ENCODE peak calls at places on chromosomes 13 and 19, in nine cellular contexts. One of them, this sample, is unnamed.

GRCh38 chr13:95553614-95554385 is 1.3 kb downstream of the CLDN10 start:
- DNase-seq in AG10803: no peak
- DNase-seq in choroid plexus epithelial cell: no peak
- DNase-seq in lower leg skin: no peak
- DNase-seq in sigmoid colon: no peak
- DNase-seq in heart left ventricle: no peak
- DNase-seq in BJ: no peak
- DNase-seq in CD8-positive, alpha-beta T cell: no peak
- DNase-seq in ovary: no peak
- DNase-seq in this sample: peak; percentile 26

GRCh38 chr19:29873024-29873800 is 61.4 kb downstream of the CCNE1 start:
- DNase-seq in ovary: peak; percentile 25
- DNase-seq in CD8-positive, alpha-beta T cell: peak; percentile 67
- DNase-seq in choroid plexus epithelial cell: peak; percentile 26
- DNase-seq in lower leg skin: peak; percentile 90
- DNase-seq in AG10803: peak; percentile 20
- DNase-seq in BJ: no peak
- DNase-seq in heart left ventricle: peak; percentile 80
- DNase-seq in sigmoid colon: no peak
- DNase-seq in this sample: peak; percentile 24

GRCh38 chr19:35213678-35214632 is 14.6 kb downstream of the FAM187B start:
- DNase-seq in heart left ventricle: no peak
- DNase-seq in choroid plexus epithelial cell: peak; percentile 88
- DNase-seq in sigmoid colon: peak; percentile 82
- DNase-seq in lower leg skin: peak; percentile 88
- DNase-seq in ovary: peak; percentile 27
- DNase-seq in CD8-positive, alpha-beta T cell: peak; percentile 80
- DNase-seq in BJ: no peak
- DNase-seq in AG10803: peak; percentile 45
- DNase-seq in this sample: peak; percentile 95

GRCh38 chr13:59000770-59001169 is 1163.0 kb downstream of the DIAPH3 start:
- DNase-seq in sigmoid colon: no peak
- DNase-seq in AG10803: no peak
- DNase-seq in CD8-positive, alpha-beta T cell: no peak
- DNase-seq in heart left ventricle: no peak
- DNase-seq in ovary: no peak
- DNase-seq in BJ: no peak
- DNase-seq in lower leg skin: no peak
- DNase-seq in choroid plexus epithelial cell: peak; percentile 16
- DNase-seq in this sample: no peak

GRCh38 chr13:99018418-99019180 is 40.7 kb upstream of the DOCK9 start:
- DNase-seq in sigmoid colon: no peak
- DNase-seq in heart left ventricle: no peak
- DNase-seq in CD8-positive, alpha-beta T cell: no peak
- DNase-seq in choroid plexus epithelial cell: peak; percentile 86
- DNase-seq in AG10803: peak; percentile 79
- DNase-seq in BJ: peak; percentile 50
- DNase-seq in lower leg skin: no peak
- DNase-seq in ovary: no peak
- DNase-seq in this sample: peak; percentile 55

GRCh38 chr13:23407996-23408395 is 25.5 kb downstream of the SACS start:
- DNase-seq in lower leg skin: no peak
- DNase-seq in ovary: no peak
- DNase-seq in sigmoid colon: no peak
- DNase-seq in BJ: no peak
- DNase-seq in heart left ventricle: no peak
- DNase-seq in CD8-positive, alpha-beta T cell: no peak
- DNase-seq in AG10803: no peak
- DNase-seq in choroid plexus epithelial cell: no peak
- DNase-seq in this sample: no peak

GRCh38 chr13:78603240-78603947 is at the start of gene POU4F1:
- DNase-seq in choroid plexus epithelial cell: no peak
- DNase-seq in sigmoid colon: no peak
- DNase-seq in heart left ventricle: no peak
- DNase-seq in BJ: no peak
- DNase-seq in CD8-positive, alpha-beta T cell: peak; percentile 48
- DNase-seq in AG10803: no peak
- DNase-seq in ovary: no peak
- DNase-seq in lower leg skin: no peak
- DNase-seq in this sample: peak; percentile 78

GRCh38 chr13:37058801-37059135 is 720 bp downstream of the SUPT20H start:
- DNase-seq in AG10803: no peak
- DNase-seq in CD8-positive, alpha-beta T cell: peak; percentile 44
- DNase-seq in BJ: peak; percentile 4
- DNase-seq in lower leg skin: no peak
- DNase-seq in heart left ventricle: no peak
- DNase-seq in ovary: no peak
- DNase-seq in choroid plexus epithelial cell: peak; percentile 43
- DNase-seq in sigmoid colon: no peak
- DNase-seq in this sample: peak; percentile 13

GRCh38 chr13:26051231-26052135 is at the start of gene SHISA2:
- DNase-seq in CD8-positive, alpha-beta T cell: no peak
- DNase-seq in AG10803: peak; percentile 30
- DNase-seq in ovary: no peak
- DNase-seq in choroid plexus epithelial cell: peak; percentile 79
- DNase-seq in lower leg skin: no peak
- DNase-seq in sigmoid colon: no peak
- DNase-seq in BJ: no peak
- DNase-seq in heart left ventricle: no peak
- DNase-seq in this sample: peak; percentile 76

GRCh38 chr19:5592531-5592930 is 24.8 kb upstream of the TINCR start:
- DNase-seq in AG10803: no peak
- DNase-seq in choroid plexus epithelial cell: no peak
- DNase-seq in lower leg skin: no peak
- DNase-seq in sigmoid colon: no peak
- DNase-seq in BJ: no peak
- DNase-seq in heart left ventricle: no peak
- DNase-seq in CD8-positive, alpha-beta T cell: no peak
- DNase-seq in ovary: no peak
- DNase-seq in this sample: no peak

DNA sequence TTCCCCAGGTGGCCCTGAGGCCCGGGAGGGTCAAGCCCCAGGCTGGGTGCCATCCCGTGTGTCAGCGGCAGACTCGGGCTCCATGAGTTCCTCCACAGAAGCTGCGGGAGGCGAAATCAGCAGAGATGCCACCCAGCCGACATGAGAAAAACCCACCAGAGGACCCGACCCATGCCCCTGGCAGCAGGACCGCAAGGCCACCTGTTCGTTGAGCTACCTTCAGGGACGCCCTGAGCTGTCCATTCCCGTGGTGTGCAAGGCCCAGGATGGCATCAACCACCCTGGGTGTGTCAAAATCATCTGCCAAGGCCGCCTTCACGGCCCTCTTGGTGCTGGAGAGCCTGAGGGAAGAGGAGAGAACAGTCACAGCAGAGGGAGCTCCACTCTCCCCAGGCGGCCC is 30.4 kb downstream of the NAXD start:
- DNase-seq in choroid plexus epithelial cell: no peak
- DNase-seq in CD8-positive, alpha-beta T cell: no peak
- DNase-seq in lower leg skin: peak; percentile 66
- DNase-seq in heart left ventricle: no peak
- DNase-seq in BJ: no peak
- DNase-seq in sigmoid colon: no peak
- DNase-seq in AG10803: no peak
- DNase-seq in ovary: no peak
- DNase-seq in this sample: no peak
- TF ChIP-seq CTCF in choroid plexus epithelial cell: no peak
- TF ChIP-seq CTCF in CD8-positive, alpha-beta T cell: no peak
- TF ChIP-seq CTCF in lower leg skin: no peak
- TF ChIP-seq CTCF in heart left ventricle: no peak
- TF ChIP-seq CTCF in BJ: no peak
- TF ChIP-seq CTCF in sigmoid colon: no peak
- TF ChIP-seq CTCF in AG10803: no peak
- TF ChIP-seq CTCF in ovary: no peak
- TF ChIP-seq CTCF in this sample: no peak

GRCh38 chr19:16957151-16957662 is 68.4 kb downstream of the F2RL3 start:
- DNase-seq in ovary: no peak
- DNase-seq in BJ: no peak
- DNase-seq in CD8-positive, alpha-beta T cell: no peak
- DNase-seq in choroid plexus epithelial cell: peak; percentile 66
- DNase-seq in heart left ventricle: no peak
- DNase-seq in lower leg skin: peak; percentile 78
- DNase-seq in AG10803: peak; percentile 10
- DNase-seq in sigmoid colon: no peak
- DNase-seq in this sample: peak; percentile 30
- H3K4me3 ChIP-seq in ovary: no peak overlapping the region
- H3K4me3 ChIP-seq in BJ: no peak overlapping the region
- H3K4me3 ChIP-seq in CD8-positive, alpha-beta T cell: no peak overlapping the region
- H3K4me3 ChIP-seq in choroid plexus epithelial cell: no peak overlapping the region
- H3K4me3 ChIP-seq in heart left ventricle: no peak overlapping the region
- H3K4me3 ChIP-seq in lower leg skin: no peak overlapping the region
- H3K4me3 ChIP-seq in AG10803: no peak overlapping the region
- H3K4me3 ChIP-seq in sigmoid colon: no peak overlapping the region
- H3K4me3 ChIP-seq in this sample: no peak overlapping the region

GRCh38 chr19:38554676-38555141 is 63.0 kb downstream of the MAP4K1 start:
- DNase-seq in CD8-positive, alpha-beta T cell: no peak
- DNase-seq in AG10803: no peak
- DNase-seq in sigmoid colon: no peak
- DNase-seq in heart left ventricle: no peak
- DNase-seq in ovary: no peak
- DNase-seq in choroid plexus epithelial cell: no peak
- DNase-seq in lower leg skin: no peak
- DNase-seq in BJ: no peak
- DNase-seq in this sample: no peak

GRCh38 chr19:38557205-38557799 is 60.5 kb downstream of the MAP4K1 start:
- DNase-seq in ovary: no peak
- DNase-seq in sigmoid colon: no peak
- DNase-seq in CD8-positive, alpha-beta T cell: peak; percentile 37
- DNase-seq in lower leg skin: no peak
- DNase-seq in BJ: no peak
- DNase-seq in AG10803: no peak
- DNase-seq in choroid plexus epithelial cell: no peak
- DNase-seq in heart left ventricle: peak; percentile 58
- DNase-seq in this sample: no peak

GRCh38 chr19:38559428-38560401 is 58.0 kb downstream of the MAP4K1 start:
- DNase-seq in sigmoid colon: no peak
- DNase-seq in AG10803: peak; percentile 2
- DNase-seq in lower leg skin: no peak
- DNase-seq in ovary: no peak
- DNase-seq in CD8-positive, alpha-beta T cell: peak; percentile 21
- DNase-seq in BJ: no peak
- DNase-seq in choroid plexus epithelial cell: peak; percentile 13
- DNase-seq in heart left ventricle: no peak
- DNase-seq in this sample: peak; percentile 97

GRCh38 chr19:38555200-38555599 is 62.6 kb downstream of the MAP4K1 start:
- DNase-seq in AG10803: no peak
- DNase-seq in lower leg skin: no peak
- DNase-seq in heart left ventricle: no peak
- DNase-seq in CD8-positive, alpha-beta T cell: no peak
- DNase-seq in BJ: no peak
- DNase-seq in choroid plexus epithelial cell: no peak
- DNase-seq in ovary: no peak
- DNase-seq in sigmoid colon: no peak
- DNase-seq in this sample: no peak

DNA sequence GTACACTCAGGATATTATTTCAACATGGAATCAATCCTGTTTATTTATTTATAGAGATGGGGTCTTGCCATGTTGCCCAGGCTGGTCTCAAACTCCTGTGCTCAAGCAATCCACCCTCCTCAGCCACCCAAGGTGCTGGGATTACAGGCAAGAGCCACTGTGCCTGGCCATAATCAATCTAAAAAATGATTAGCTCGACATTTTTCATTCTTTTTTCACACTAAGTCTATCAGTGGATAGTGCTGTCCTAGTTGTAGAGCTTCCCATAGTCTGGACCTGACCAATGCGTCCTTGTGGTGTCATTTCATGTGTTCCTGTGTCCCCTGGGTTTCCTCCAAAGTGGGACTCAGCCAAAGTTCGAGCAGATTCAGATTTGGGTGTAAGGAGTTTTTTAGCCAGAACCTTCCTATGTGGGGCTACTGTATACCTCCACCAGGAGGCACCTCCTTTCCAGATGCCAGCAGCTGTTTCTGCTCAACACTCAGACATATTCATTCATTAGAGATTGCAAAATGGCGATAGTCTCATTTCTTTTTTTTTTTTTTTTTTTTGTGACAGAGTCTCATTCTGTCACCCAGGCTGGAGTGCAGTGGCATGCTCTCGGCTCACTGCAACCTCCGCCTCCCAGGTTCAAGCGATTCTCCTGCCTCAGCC is 61.1 kb downstream of the MAP4K1 start:
- DNase-seq in heart left ventricle: no peak
- DNase-seq in BJ: no peak
- DNase-seq in lower leg skin: no peak
- DNase-seq in choroid plexus epithelial cell: peak; percentile 12
- DNase-seq in sigmoid colon: no peak
- DNase-seq in ovary: no peak
- DNase-seq in AG10803: peak; percentile 2
- DNase-seq in CD8-positive, alpha-beta T cell: no peak
- DNase-seq in this sample: peak; percentile 55
- TF ChIP-seq CTCF in heart left ventricle: no peak
- TF ChIP-seq CTCF in BJ: no peak
- TF ChIP-seq CTCF in lower leg skin: no peak
- TF ChIP-seq CTCF in choroid plexus epithelial cell: peak; percentile 39
- TF ChIP-seq CTCF in sigmoid colon: no peak
- TF ChIP-seq CTCF in ovary: no peak
- TF ChIP-seq CTCF in AG10803: no peak
- TF ChIP-seq CTCF in CD8-positive, alpha-beta T cell: no peak
- TF ChIP-seq CTCF in this sample: peak; percentile 69

DNA sequence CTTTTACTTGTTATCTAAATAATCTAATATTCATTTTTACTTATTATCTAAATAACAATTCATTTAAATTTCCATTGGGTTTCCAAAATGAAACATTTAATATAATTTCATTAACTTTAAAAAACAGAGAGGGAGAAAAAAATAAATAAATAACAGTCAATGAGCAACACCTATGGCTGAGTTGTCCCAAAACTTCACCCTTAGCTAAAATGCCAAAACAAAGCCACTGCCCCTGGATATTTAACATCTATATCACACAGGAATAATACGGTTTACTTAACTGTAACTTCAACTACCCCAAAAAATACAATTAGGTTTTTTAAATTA is 570 bp downstream of the ELF1 start:
- DNase-seq in choroid plexus epithelial cell: no peak
- DNase-seq in CD8-positive, alpha-beta T cell: no peak
- DNase-seq in heart left ventricle: no peak
- DNase-seq in ovary: no peak
- DNase-seq in AG10803: no peak
- DNase-seq in sigmoid colon: no peak
- DNase-seq in lower leg skin: no peak
- DNase-seq in BJ: no peak
- DNase-seq in this sample: no peak
- H3K4me3 ChIP-seq in choroid plexus epithelial cell: no peak overlapping the region
- H3K4me3 ChIP-seq in CD8-positive, alpha-beta T cell: peak overlapping the region; percentile 56
- H3K4me3 ChIP-seq in heart left ventricle: peak overlapping the region; percentile 20
- H3K4me3 ChIP-seq in ovary: peak overlapping the region; percentile 18
- H3K4me3 ChIP-seq in AG10803: no peak overlapping the region
- H3K4me3 ChIP-seq in sigmoid colon: peak overlapping the region; percentile 18
- H3K4me3 ChIP-seq in lower leg skin: no peak overlapping the region
- H3K4me3 ChIP-seq in BJ: no peak overlapping the region
- H3K4me3 ChIP-seq in this sample: peak overlapping the region; percentile 61

GRCh38 chr19:16088351-16088984 is 12.2 kb downstream of the TPM4 start:
- DNase-seq in ovary: no peak
- DNase-seq in AG10803: no peak
- DNase-seq in lower leg skin: no peak
- DNase-seq in choroid plexus epithelial cell: no peak
- DNase-seq in heart left ventricle: no peak
- DNase-seq in sigmoid colon: peak; percentile 73
- DNase-seq in CD8-positive, alpha-beta T cell: no peak
- DNase-seq in BJ: no peak
- DNase-seq in this sample: no peak
- TF ChIP-seq CTCF in ovary: no peak
- TF ChIP-seq CTCF in AG10803: peak; percentile 38
- TF ChIP-seq CTCF in lower leg skin: no peak
- TF ChIP-seq CTCF in choroid plexus epithelial cell: peak; percentile 37
- TF ChIP-seq CTCF in heart left ventricle: no peak
- TF ChIP-seq CTCF in sigmoid colon: peak; percentile 10
- TF ChIP-seq CTCF in CD8-positive, alpha-beta T cell: no peak
- TF ChIP-seq CTCF in BJ: peak; percentile 22
- TF ChIP-seq CTCF in this sample: no peak